ENCODE peak calls at places on chromosomes 7 and 10, in five cellular contexts. X is activated T-helper 1 cell treated with Interleukin-2 at 50 U/mL for 16 hours; U is activated effector memory CD4-positive, alpha-beta T cell treated with Interleukin-2 at 50 U/mL for 16 hours; H is HFF-Myc; W is NCI-H187. E is an unnamed sample.
A peak's percentile ranks its signal among the peaks of the same experiment; 100 is the strongest.

GRCh38 chr10:68543004-68543918 is 15.9 kb upstream of the SLC25A16 start:
- DNase-seq in U (no peak), H (no peak), X (no peak), W (no peak), E (no peak)

GRCh38 chr7:132776105-132776504 is 199.8 kb upstream of the PLXNA4 start:
- DNase-seq in H (no peak), W (no peak), U (no peak), X (no peak), E (no peak)

GRCh38 chr7:38179719-38180333 is 1.8 kb downstream of the STARD3NL start:
- DNase-seq in X (no peak), H (no peak), U (no peak), W (no peak), E (no peak)

GRCh38 chr10:98384531-98385133 is 30.4 kb downstream of the PYROXD2 start:
- DNase-seq in W (no peak), U (no peak), H (no peak), X (no peak), E (no peak)

GRCh38 chr10:12925845-12926244 is 75.7 kb downstream of the CCDC3 start:
- DNase-seq in U (no peak), W (no peak), H (no peak), X (no peak), E (no peak)

GRCh38 chr7:73850212-73850611 is 7.9 kb upstream of the METTL27 start:
- DNase-seq in U (no peak), X (no peak), W (no peak), H (no peak), E (no peak)

GRCh38 chr7:150383710-150384397 is 4.7 kb downstream of the ZNF775 start:
- DNase-seq in W (peak; percentile 72), H (no peak), U (no peak), X (no peak), E (no peak)

GRCh38 chr10:6986927-6987326 is 406.9 kb upstream of the PRKCQ start:
- DNase-seq in H (no peak), X (no peak), W (no peak), U (no peak), E (no peak)

GRCh38 chr7:21641546-21641945 is 98.7 kb downstream of the DNAH11 start:
- DNase-seq in H (no peak), X (no peak), W (no peak), U (no peak), E (no peak)

GRCh38 chr7:106756884-106757283 is 95.9 kb upstream of the CCDC71L start:
- DNase-seq in U (no peak), W (no peak), X (no peak), H (no peak), E (no peak)

GRCh38 chr10:79424221-79425073 is 21.0 kb downstream of the ZCCHC24 start:
- DNase-seq in U (no peak), W (peak; percentile 19), H (no peak), X (no peak), E (no peak)

GRCh38 chr10:78224602-78225001 is 190.9 kb downstream of the RPS24 start:
- DNase-seq in U (no peak), H (no peak), W (no peak), X (no peak), E (no peak)

GRCh38 chr10:78210548-78210947 is 176.9 kb downstream of the RPS24 start:
- DNase-seq in H (no peak), W (no peak), X (no peak), U (no peak), E (no peak)

GRCh38 chr10:15320522-15321203 is 50.4 kb downstream of the FAM171A1 start:
- DNase-seq in H (no peak), X (no peak), W (no peak), U (no peak), E (no peak)

GRCh38 chr10:17805921-17806577 is 3.1 kb upstream of the MRC1 start:
- DNase-seq in U (no peak), X (no peak), H (no peak), W (no peak), E (no peak)

GRCh38 chr7:20199015-20199737 is 18.0 kb downstream of the MACC1 start:
- DNase-seq in H (no peak), U (no peak), W (peak; percentile 75), X (no peak), E (peak; percentile 94)

GRCh38 chr7:27117687-27118491 is 12.7 kb downstream of the HOXA4 start:
- DNase-seq in U (no peak), X (no peak), W (no peak), H (no peak), E (no peak)

GRCh38 chr10:132981173-132981555 is 38.8 kb upstream of the CFAP46 start:
- DNase-seq in X (no peak), U (no peak), W (no peak), H (no peak), E (no peak)

GRCh38 chr10:85916192-85916747 is 450.3 kb downstream of the GRID1 start:
- DNase-seq in X (no peak), W (no peak), H (no peak), U (no peak), E (no peak)

GRCh38 chr10:28327494-28327886 is 24.6 kb upstream of the MPP7 start:
- DNase-seq in U (no peak), W (no peak), H (no peak), X (no peak), E (no peak)

GRCh38 chr7:76325092-76325491 is 22.6 kb downstream of the HSPB1 start:
- DNase-seq in X (no peak), U (no peak), W (no peak), H (no peak), E (no peak)

GRCh38 chr7:129014501-129015101 is 40.3 kb downstream of the TNPO3 start:
- DNase-seq in U (no peak), W (no peak), H (no peak), X (no peak), E (no peak)

GRCh38 chr7:151233111-151233701 is 923 bp downstream of the CHPF2 start:
- DNase-seq in W (no peak), U (peak; percentile 59), H (peak; percentile 35), X (peak; percentile 42), E (no peak)